ENCODE peak calls at places on chromosomes 13 and 19, in six cellular contexts. I is hepatic stellate cell; J is activated CD4-positive, alpha-beta T cell treated with anti-CD3 and anti-CD28 coated beads, Interleukin-2, amount 10 ng/mL, durations not matched to agents 24 days and 14 days; Z is activated T-cell treated with anti-CD3 and anti-CD28 coated beads for 1 hour; E is stimulated activated CD8-positive, alpha-beta memory T cell treated with anti-CD3 and anti-CD28 coated beads, Interleukin-12 subunit alpha, Interleukin-12 subunit beta, amount 100 ng/mL, for 4 hours; A is IMR-90. X is an unnamed sample.

GRCh38 chr19:15299568-15300409 is 32.5 kb downstream of the BRD4 start:
- DNase-seq in I (peak), J (no peak), Z (no peak), E (no peak), A (peak), X (no peak)

GRCh38 chr19:10694706-10695105 is 6.5 kb upstream of the QTRT1 start:
- DNase-seq in I (no peak), J (no peak), Z (no peak), E (no peak), A (no peak), X (peak)

GRCh38 chr19:17933414-17934129 is 757 bp downstream of the CCDC124 start:
- DNase-seq in I (no peak), J (peak), Z (no peak), E (no peak), A (peak), X (peak)

GRCh38 chr13:91347212-91347995 is at the start of gene MIR17HG:
- DNase-seq in I (peak), J (peak), Z (peak), E (peak), A (peak), X (peak)

GRCh38 chr13:95204231-95204765 is 97.0 kb downstream of the ABCC4 start:
- DNase-seq in I (no peak), J (no peak), Z (no peak), E (no peak), A (no peak), X (no peak)

GRCh38 chr13:114264886-114265611 is 16.4 kb upstream of the UPF3A start:
- DNase-seq in I (peak), J (no peak), Z (no peak), E (no peak), A (peak), X (no peak)

GRCh38 chr13:44726214-44726613 is 150.1 kb upstream of the TSC22D1 start:
- DNase-seq in I (peak), J (no peak), Z (no peak), E (no peak), A (peak), X (no peak)

GRCh38 chr19:55099557-55100506 is 17.6 kb downstream of the PPP1R12C start:
- DNase-seq in I (no peak), J (no peak), Z (no peak), E (no peak), A (no peak), X (no peak)

GRCh38 chr13:95155093-95155492 is 146.2 kb downstream of the ABCC4 start:
- DNase-seq in I (no peak), J (no peak), Z (no peak), E (no peak), A (no peak), X (no peak)

GRCh38 chr13:28718538-28719226 is at the start of gene SLC46A3:
- DNase-seq in I (peak), J (peak), Z (peak), E (peak), A (peak), X (peak)